ENCODE peak calls at places on chromosome 20, in four cellular contexts. S is heart left ventricle, U is SK-N-SH, M is endothelial cell of umbilical vein. H is an unnamed sample.

GRCh38 chr20:20277772-20278382 is 90.0 kb upstream of the INSM1 start:
- DNase-seq in S (peak; percentile 67), U (no peak), M (no peak), H (no peak)

GRCh38 chr20:41029150-41029872 is 689 bp downstream of the TOP1 start:
- DNase-seq in S (peak; percentile 36), U (peak; percentile 68), M (peak; percentile 54), H (peak; percentile 73)

GRCh38 chr20:51412333-51412761 is 130.2 kb downstream of the NFATC2 start:
- DNase-seq in S (peak; percentile 46), U (peak; percentile 74), M (peak; percentile 69), H (peak; percentile 65)

GRCh38 chr20:22371843-22372242 is 212.5 kb downstream of the FOXA2 start:
- DNase-seq in S (no peak), U (no peak), M (no peak), H (no peak)

GRCh38 chr20:31894980-31895675 is 24.7 kb downstream of the TTLL9 start:
- DNase-seq in S (peak; percentile 52), U (no peak), M (peak; percentile 58), H (peak; percentile 74)

GRCh38 chr20:48526936-48527335 is 300.9 kb downstream of the PREX1 start:
- DNase-seq in S (no peak), U (no peak), M (no peak), H (no peak)

GRCh38 chr20:48850681-48851299 is 23.0 kb upstream of the PREX1 start:
- DNase-seq in S (no peak), U (no peak), M (no peak), H (no peak)

GRCh38 chr20:13260620-13261279 is 39.7 kb downstream of the ISM1 start:
- DNase-seq in S (no peak), U (no peak), M (no peak), H (no peak)

GRCh38 chr20:51456511-51457280 is 85.8 kb downstream of the NFATC2 start:
- DNase-seq in S (peak; percentile 96), U (peak; percentile 89), M (peak; percentile 99), H (peak; percentile 82)

GRCh38 chr20:47036091-47036880 is 141.6 kb downstream of the EYA2 start:
- DNase-seq in S (no peak), U (no peak), M (no peak), H (no peak)

GRCh38 chr20:51695574-51696303 is 72.5 kb downstream of the ATP9A start:
- DNase-seq in S (no peak), U (peak; percentile 81), M (peak; percentile 96), H (no peak)

GRCh38 chr20:24699321-24700165 is 230.1 kb downstream of the SYNDIG1 start:
- DNase-seq in S (no peak), U (no peak), M (no peak), H (peak; percentile 24)

GRCh38 chr20:41854765-41855164 is 236.6 kb upstream of the CHD6 start:
- DNase-seq in S (no peak), U (no peak), M (no peak), H (no peak)

GRCh38 chr20:1809611-1810510 is 85.3 kb upstream of the SIRPA start:
- DNase-seq in S (no peak), U (no peak), M (peak; percentile 44), H (peak; percentile 37)

GRCh38 chr20:21235713-21236445 is 67.3 kb upstream of the XRN2 start:
- DNase-seq in S (peak; percentile 36), U (peak; percentile 65), M (peak; percentile 74), H (peak; percentile 86)

GRCh38 chr20:2053615-2054014 is 48.0 kb upstream of the STK35 start:
- DNase-seq in S (no peak), U (no peak), M (no peak), H (no peak)

GRCh38 chr20:32809907-32810306 is 9.8 kb upstream of the MAPRE1 start:
- DNase-seq in S (no peak), U (no peak), M (no peak), H (no peak)

GRCh38 chr20:62048821-62049291 is 16.8 kb downstream of the TAF4 start:
- DNase-seq in S (no peak), U (no peak), M (no peak), H (no peak)

GRCh38 chr20:25496968-25497401 is 88.3 kb downstream of the NINL start:
- DNase-seq in S (no peak), U (no peak), M (no peak), H (no peak)

GRCh38 chr20:19947611-19948264 is 69.4 kb upstream of the NAA20 start:
- DNase-seq in S (no peak), U (no peak), M (no peak), H (peak; percentile 85)

GRCh38 chr20:5508044-5508443 is 191.3 kb upstream of the PROKR2 start:
- DNase-seq in S (no peak), U (no peak), M (no peak), H (no peak)

GRCh38 chr20:47857994-47858557 is 72.8 kb upstream of the SULF2 start:
- DNase-seq in S (peak; percentile 47), U (no peak), M (peak; percentile 38), H (no peak)

GRCh38 chr20:4978050-4978918 is 23.0 kb downstream of the SLC23A2 start:
- DNase-seq in S (no peak), U (no peak), M (peak; percentile 70), H (no peak)

GRCh38 chr20:37383229-37383989 is 37.5 kb downstream of the SRC start:
- DNase-seq in S (peak; percentile 28), U (peak; percentile 20), M (peak; percentile 66), H (peak; percentile 43)

GRCh38 chr20:32149566-32150170 is 40.2 kb downstream of the TM9SF4 start:
- DNase-seq in S (no peak), U (no peak), M (no peak), H (no peak)

GRCh38 chr20:21387528-21387927 is 9.8 kb downstream of the NKX2-4 start:
- DNase-seq in S (no peak), U (no peak), M (no peak), H (no peak)

GRCh38 chr20:61360296-61360695 is 108.2 kb downstream of the CDH4 start:
- DNase-seq in S (no peak), U (no peak), M (no peak), H (no peak)

GRCh38 chr20:50270569-50270968 is 79.9 kb downstream of the CEBPB start:
- DNase-seq in S (peak; percentile 60), U (no peak), M (no peak), H (no peak)

GRCh38 chr20:20677186-20677585 is 35.3 kb downstream of the RALGAPA2 start:
- DNase-seq in S (no peak), U (no peak), M (no peak), H (no peak)

GRCh38 chr20:57416296-57417022 is 25.3 kb downstream of the RBM38 start:
- DNase-seq in S (peak; percentile 16), U (no peak), M (no peak), H (no peak)

GRCh38 chr20:50427740-50428462 is 82.3 kb upstream of the PTPN1 start:
- DNase-seq in S (no peak), U (no peak), M (peak; percentile 44), H (peak; percentile 54)

GRCh38 chr20:11849976-11850670 is 67.6 kb upstream of the BTBD3 start:
- DNase-seq in S (no peak), U (no peak), M (no peak), H (no peak)

GRCh38 chr20:51360451-51361230 is 181.9 kb downstream of the NFATC2 start:
- DNase-seq in S (no peak), U (no peak), M (peak; percentile 98), H (no peak)

GRCh38 chr20:25512709-25513108 is 72.6 kb downstream of the NINL start:
- DNase-seq in S (no peak), U (no peak), M (no peak), H (no peak)

GRCh38 chr20:50518270-50518721 is 8.1 kb downstream of the PTPN1 start:
- DNase-seq in S (no peak), U (no peak), M (no peak), H (no peak)

GRCh38 chr20:61874421-61875068 is 191.1 kb downstream of the TAF4 start:
- DNase-seq in S (no peak), U (no peak), M (no peak), H (peak; percentile 91)

GRCh38 chr20:6660441-6660840 is 107.0 kb upstream of the BMP2 start:
- DNase-seq in S (no peak), U (no peak), M (no peak), H (peak; percentile 77)

GRCh38 chr20:16488086-16488485 is 85.2 kb downstream of the KIF16B start:
- DNase-seq in S (no peak), U (no peak), M (no peak), H (no peak)

GRCh38 chr20:49448917-49449316 is 33.6 kb downstream of the KCNB1 start:
- DNase-seq in S (no peak), U (no peak), M (no peak), H (peak; percentile 79)

GRCh38 chr20:3752386-3752759 is 15.2 kb downstream of the ADISSP start:
- DNase-seq in S (no peak), U (no peak), M (no peak), H (no peak)
- H3K4me3 ChIP-seq in S (peak overlapping the region; percentile 48), U (no peak overlapping the region), M (no peak overlapping the region), H (peak overlapping the region; percentile 75)

GRCh38 chr20:9458075-9458818 is 56.1 kb upstream of the LAMP5 start:
- DNase-seq in S (no peak), U (no peak), M (no peak), H (peak; percentile 76)
- TF ChIP-seq CTCF in S (no peak), U (peak; percentile 42), M (peak; percentile 22), H (peak; percentile 72)

DNA sequence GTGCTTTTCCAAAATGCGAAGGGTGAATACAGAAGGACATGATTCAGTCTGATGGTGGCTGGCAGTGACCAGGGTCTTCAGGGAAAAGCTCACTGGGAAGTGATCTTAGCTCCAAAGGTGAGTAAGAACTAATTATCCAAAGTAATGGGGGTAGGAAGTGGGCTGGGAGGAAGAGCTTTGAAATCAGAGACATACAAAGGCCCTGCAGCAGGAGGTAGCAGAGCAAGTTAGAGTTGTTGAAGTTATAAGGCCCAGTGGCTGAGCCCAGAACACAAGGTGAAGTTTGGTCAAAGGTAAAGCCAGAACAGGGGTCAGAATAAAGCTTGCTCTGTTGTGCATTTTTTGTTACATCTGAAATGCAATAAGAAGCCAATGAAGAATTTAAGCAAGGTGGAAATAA is 81.2 kb downstream of the PLCB1 start:
- DNase-seq in S (no peak), U (no peak), M (no peak), H (no peak)
- H3K4me1 ChIP-seq in S (peaks cover 6% of the 10 kb centered on the region), U (no peaks in the 10 kb centered on the region), M (peaks cover 5% of the 10 kb centered on the region), H (peaks cover 6% of the 10 kb centered on the region)

DNA sequence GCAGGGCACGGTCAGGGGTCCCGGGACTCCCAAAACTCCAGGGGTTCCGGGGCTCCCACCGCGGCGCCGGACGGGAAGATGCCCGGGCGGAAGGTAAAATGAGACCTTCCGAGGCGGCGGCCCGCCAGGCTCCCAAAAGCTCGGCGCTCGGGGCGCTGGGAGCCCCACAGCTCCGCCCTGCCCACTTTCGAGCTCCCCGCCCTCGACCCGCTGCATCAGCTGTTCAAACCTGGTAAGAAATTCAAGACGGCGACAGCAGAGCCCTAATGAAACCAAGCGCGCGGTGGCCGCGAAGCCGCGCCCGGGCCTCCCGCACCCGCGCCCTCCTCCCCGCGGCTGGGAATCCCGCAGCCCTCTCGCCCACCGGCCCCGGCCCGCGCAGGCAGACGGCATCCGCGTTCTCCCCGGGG is 369 bp downstream of the SLC4A11 start:
- DNase-seq in S (no peak), U (no peak), M (no peak), H (peak; percentile 80)
- H3K4me3 ChIP-seq in S (peak overlapping the region; percentile 80), U (peak overlapping the region; percentile 58), M (peak overlapping the region; percentile 71), H (peak overlapping the region; percentile 68)

GRCh38 chr20:63254536-63255384 is 497 bp upstream of the NKAIN4 start:
- DNase-seq in S (no peak), U (no peak), M (no peak), H (peak; percentile 82)
- TF ChIP-seq CTCF in S (no peak), U (no peak), M (no peak), H (peak; percentile 58)

GRCh38 chr20:59253779-59254319 is 46.6 kb upstream of the EDN3 start:
- DNase-seq in S (no peak), U (peak; percentile 13), M (no peak), H (no peak)
- H3K4me1 ChIP-seq in S (no peaks in the 10 kb centered on the region), U (no peaks in the 10 kb centered on the region), M (no peaks in the 10 kb centered on the region), H (no peaks in the 10 kb centered on the region)

H was measured in endodermal cell.